ENCODE peak calls at places on chromosomes 13 and 19, in eight cellular contexts. X, J, D, Y, E, G, U and Z are unnamed samples.

GRCh38 chr19:41927810-41928192 is 448 bp downstream of the ERFL start:
- DNase-seq in U (no peak), G (no peak), J (no peak), E (peak; percentile 64), D (no peak), X (no peak), Y (no peak), Z (no peak)

GRCh38 chr19:1619703-1620102 is 14.4 kb upstream of the UQCR11 start:
- DNase-seq in X (no peak), D (no peak), U (no peak), Y (no peak), J (no peak), E (no peak), G (no peak), Z (no peak)

GRCh38 chr19:21260164-21260847 is 68.9 kb downstream of the ZNF708 start:
- DNase-seq in Y (no peak), G (no peak), D (no peak), J (no peak), U (no peak), E (no peak), X (no peak), Z (no peak)

GRCh38 chr19:29122185-29122584 is 90.8 kb downstream of the UQCRFS1 start:
- DNase-seq in E (no peak), G (no peak), U (no peak), X (no peak), D (no peak), J (no peak), Y (no peak), Z (no peak)

GRCh38 chr19:46181386-46181774 is 33.3 kb downstream of the IGFL2 start:
- DNase-seq in U (no peak), G (peak; percentile 19), X (peak; percentile 75), D (peak; percentile 57), Y (no peak), J (no peak), E (no peak), Z (peak; percentile 68)

GRCh38 chr19:16296713-16297112 is 27.9 kb upstream of the KLF2 start:
- DNase-seq in E (no peak), U (no peak), D (no peak), X (no peak), J (no peak), Y (no peak), G (no peak), Z (no peak)

GRCh38 chr13:50893211-50893852 is 16.3 kb upstream of the RNASEH2B start:
- DNase-seq in D (no peak), X (no peak), U (no peak), Y (no peak), J (no peak), G (peak; percentile 16), E (no peak), Z (peak; percentile 38)

GRCh38 chr13:25192052-25192451 is 20.0 kb upstream of the AMER2 start:
- DNase-seq in U (no peak), Y (no peak), G (no peak), E (no peak), J (no peak), D (no peak), X (no peak), Z (no peak)

GRCh38 chr13:27792393-27793218 is at the start of gene GSX1:
- DNase-seq in E (peak; percentile 96), X (no peak), J (no peak), G (peak; percentile 77), Y (peak; percentile 70), D (peak; percentile 79), U (peak; percentile 85), Z (peak; percentile 68)

GRCh38 chr19:30082611-30083010 is 140.6 kb downstream of the URI1 start:
- DNase-seq in U (no peak), E (no peak), D (no peak), J (no peak), G (no peak), Y (no peak), X (no peak), Z (no peak)

GRCh38 chr19:49921871-49922755 is 6.9 kb upstream of the ATF5 start:
- DNase-seq in D (peak; percentile 47), X (no peak), Y (no peak), E (no peak), J (peak; percentile 34), G (peak; percentile 50), U (no peak), Z (peak; percentile 85)

GRCh38 chr13:53066411-53066810 is 37.8 kb downstream of the OLFM4 start:
- DNase-seq in X (no peak), U (no peak), J (no peak), D (no peak), G (no peak), Y (no peak), E (no peak), Z (no peak)

GRCh38 chr19:49064768-49065611 is at the start of gene NTF4:
- DNase-seq in X (peak; percentile 89), G (peak; percentile 28), D (peak; percentile 21), J (no peak), Y (no peak), U (peak; percentile 61), E (peak; percentile 88), Z (no peak)

GRCh38 chr19:3178377-3178972 is at the start of gene S1PR4:
- DNase-seq in X (no peak), Y (peak; percentile 31), E (no peak), U (no peak), D (no peak), G (no peak), J (no peak), Z (no peak)

GRCh38 chr19:51366999-51367564 is 894 bp upstream of the ETFB start:
- DNase-seq in U (peak; percentile 27), Y (no peak), J (no peak), X (peak; percentile 90), G (no peak), E (no peak), D (no peak), Z (no peak)

GRCh38 chr19:32675720-32676185 is at the start of gene RGS9BP:
- DNase-seq in Y (peak; percentile 92), D (peak; percentile 73), G (peak; percentile 80), J (no peak), U (peak; percentile 26), X (peak; percentile 97), E (peak; percentile 70), Z (peak; percentile 72)

GRCh38 chr13:45335397-45336024 is 5.5 kb downstream of the TPT1 start:
- DNase-seq in X (no peak), E (no peak), J (no peak), G (peak; percentile 34), U (no peak), Y (no peak), D (peak; percentile 46), Z (no peak)

GRCh38 chr13:25111557-25111956 is 15.6 kb downstream of the PABPC3 start:
- DNase-seq in Y (no peak), G (no peak), D (no peak), J (no peak), E (no peak), X (no peak), U (no peak), Z (peak; percentile 9)

GRCh38 chr19:35318679-35319448 is 10.1 kb upstream of the CD22 start:
- DNase-seq in J (peak; percentile 22), G (peak; percentile 79), X (peak; percentile 95), Y (peak; percentile 75), E (no peak), U (no peak), D (peak; percentile 76), Z (peak; percentile 82)

GRCh38 chr13:110042253-110042652 is 255.9 kb upstream of the IRS2 start:
- DNase-seq in J (peak; percentile 83), G (no peak), D (no peak), E (no peak), Y (no peak), X (no peak), U (no peak), Z (no peak)

GRCh38 chr19:39599116-39599515 is 3.2 kb upstream of the LGALS13 start:
- DNase-seq in D (peak; percentile 46), U (peak; percentile 42), Y (no peak), J (no peak), G (peak; percentile 17), E (peak; percentile 77), X (no peak), Z (peak; percentile 21)

DNA sequence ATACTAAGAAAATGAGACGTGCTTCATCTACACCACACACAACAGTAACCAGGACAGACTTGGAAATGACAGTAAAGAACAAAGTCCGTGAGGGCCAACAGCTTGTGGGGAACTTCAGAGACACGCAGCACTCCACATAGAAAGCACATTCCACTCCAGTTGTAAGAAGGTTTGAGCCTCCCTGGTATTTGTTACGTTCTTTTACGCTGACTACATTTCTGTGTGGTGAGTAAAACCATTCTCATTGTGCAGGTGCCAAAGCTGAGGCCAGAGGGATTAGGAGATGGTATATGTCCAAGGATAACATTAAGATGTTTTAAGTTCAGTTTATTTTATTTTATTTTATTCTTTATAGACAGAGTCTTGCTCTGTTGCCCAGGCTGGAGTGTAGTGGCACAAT is 1189.9 kb downstream of the UQCRFS1 start:
- DNase-seq in X (peak; percentile 10), U (no peak), G (peak; percentile 4), Y (no peak), E (no peak), J (no peak), D (peak; percentile 13), Z (peak; percentile 1)
- TF ChIP-seq CTCF in X (no peak), U (no peak), G (no peak), Y (no peak), E (no peak), J (no peak), D (no peak), Z (no peak)

GRCh38 chr13:99959538-99960230 is 11.9 kb downstream of the ZIC5 start:
- DNase-seq in G (no peak), Y (no peak), J (no peak), D (no peak), X (no peak), U (no peak), E (peak; percentile 68), Z (no peak)
- TF ChIP-seq CTCF in G (no peak), Y (no peak), J (no peak), D (no peak), X (no peak), U (peak; percentile 62), E (peak; percentile 80), Z (no peak)

GRCh38 chr13:33800646-33801186 is 17.2 kb upstream of the RFC3 start:
- DNase-seq in U (no peak), J (no peak), Y (no peak), D (no peak), X (no peak), E (no peak), G (no peak), Z (no peak)
- TF ChIP-seq CTCF in U (no peak), J (no peak), Y (no peak), D (no peak), X (no peak), E (no peak), G (no peak), Z (no peak)

GRCh38 chr19:54153731-54154326 is 5.7 kb downstream of the LENG1 start:
- DNase-seq in D (no peak), E (no peak), G (no peak), Y (no peak), J (no peak), U (no peak), X (no peak), Z (peak; percentile 33)

GRCh38 chr19:54156490-54156889 is 3.0 kb downstream of the LENG1 start:
- DNase-seq in G (no peak), U (no peak), Y (no peak), X (no peak), J (no peak), D (no peak), E (no peak), Z (no peak)

GRCh38 chr19:54156953-54157352 is 2.6 kb downstream of the LENG1 start:
- DNase-seq in Y (no peak), E (no peak), D (no peak), G (no peak), U (no peak), J (no peak), X (no peak), Z (no peak)

GRCh38 chr19:54154603-54155345 is 4.7 kb downstream of the LENG1 start:
- DNase-seq in E (no peak), Y (no peak), U (no peak), J (no peak), G (no peak), D (peak; percentile 33), X (no peak), Z (peak; percentile 83)

GRCh38 chr19:54155694-54156093 is 3.8 kb downstream of the LENG1 start:
- DNase-seq in E (no peak), J (no peak), D (no peak), Y (no peak), G (no peak), U (no peak), X (no peak), Z (no peak)
- TF ChIP-seq CTCF in E (no peak), J (no peak), D (no peak), Y (no peak), G (no peak), U (no peak), X (no peak), Z (no peak)